ENCODE peak calls at places on chromosome 12, in seven cellular contexts. O is right atrium auricular region; J is CD8-positive, alpha-beta T cell; D is astrocyte of the spinal cord; Y is H9; G is psoas muscle; I is AG10803. Z is an unnamed sample.
A peak's percentile ranks its signal among the peaks of the same experiment; 100 is the strongest.

GRCh38 chr12:92701441-92701840 is 1.3 kb upstream of the PLEKHG7 start:
- DNase-seq in O (no peak), J (no peak), D (no peak), Y (no peak), G (no peak), I (no peak), Z (no peak)

GRCh38 chr12:56029666-56030293 is 8.9 kb downstream of the IKZF4 start:
- DNase-seq in O (no peak), J (peak; percentile 54), D (peak; percentile 59), Y (peak; percentile 48), G (no peak), I (peak; percentile 68), Z (peak; percentile 60)

GRCh38 chr12:31234053-31234835 is 91.7 kb downstream of the SINHCAF start:
- DNase-seq in O (no peak), J (no peak), D (no peak), Y (no peak), G (no peak), I (peak; percentile 11), Z (no peak)

GRCh38 chr12:28127455-28127854 is 62.8 kb upstream of the CCDC91 start:
- DNase-seq in O (no peak), J (no peak), D (no peak), Y (no peak), G (no peak), I (no peak), Z (no peak)

GRCh38 chr12:8033153-8034044 is 883 bp downstream of the FOXJ2 start:
- DNase-seq in O (no peak), J (peak; percentile 60), D (peak; percentile 35), Y (peak; percentile 85), G (peak; percentile 63), I (peak; percentile 45), Z (peak; percentile 77)

GRCh38 chr12:89206375-89206774 is 145.9 kb downstream of the DUSP6 start:
- DNase-seq in O (no peak), J (no peak), D (no peak), Y (no peak), G (no peak), I (no peak), Z (no peak)

GRCh38 chr12:51536159-51536558 is 54.9 kb upstream of the SCN8A start:
- DNase-seq in O (no peak), J (no peak), D (no peak), Y (no peak), G (no peak), I (no peak), Z (no peak)

GRCh38 chr12:94427520-94428381 is 31.9 kb downstream of the CEP83 start:
- DNase-seq in O (no peak), J (no peak), D (peak; percentile 89), Y (no peak), G (no peak), I (peak; percentile 87), Z (peak; percentile 89)

GRCh38 chr12:188910-189621 is 24.9 kb downstream of the SLC6A12 start:
- DNase-seq in O (no peak), J (no peak), D (peak; percentile 39), Y (peak; percentile 82), G (peak; percentile 59), I (peak; percentile 34), Z (peak; percentile 67)

GRCh38 chr12:132222096-132222807 is 78.0 kb downstream of the NOC4L start:
- DNase-seq in O (no peak), J (peak; percentile 75), D (no peak), Y (no peak), G (no peak), I (peak; percentile 66), Z (peak; percentile 95)

GRCh38 chr12:89686311-89686710 is 22.3 kb downstream of the ATP2B1 start:
- DNase-seq in O (no peak), J (no peak), D (no peak), Y (no peak), G (no peak), I (no peak), Z (no peak)

GRCh38 chr12:89067436-89067835 is 284.9 kb downstream of the DUSP6 start:
- DNase-seq in O (no peak), J (no peak), D (peak; percentile 79), Y (no peak), G (no peak), I (peak; percentile 88), Z (no peak)

GRCh38 chr12:109288571-109288970 is 20.5 kb downstream of the FOXN4 start:
- DNase-seq in O (no peak), J (no peak), D (no peak), Y (no peak), G (no peak), I (no peak), Z (no peak)

DNA sequence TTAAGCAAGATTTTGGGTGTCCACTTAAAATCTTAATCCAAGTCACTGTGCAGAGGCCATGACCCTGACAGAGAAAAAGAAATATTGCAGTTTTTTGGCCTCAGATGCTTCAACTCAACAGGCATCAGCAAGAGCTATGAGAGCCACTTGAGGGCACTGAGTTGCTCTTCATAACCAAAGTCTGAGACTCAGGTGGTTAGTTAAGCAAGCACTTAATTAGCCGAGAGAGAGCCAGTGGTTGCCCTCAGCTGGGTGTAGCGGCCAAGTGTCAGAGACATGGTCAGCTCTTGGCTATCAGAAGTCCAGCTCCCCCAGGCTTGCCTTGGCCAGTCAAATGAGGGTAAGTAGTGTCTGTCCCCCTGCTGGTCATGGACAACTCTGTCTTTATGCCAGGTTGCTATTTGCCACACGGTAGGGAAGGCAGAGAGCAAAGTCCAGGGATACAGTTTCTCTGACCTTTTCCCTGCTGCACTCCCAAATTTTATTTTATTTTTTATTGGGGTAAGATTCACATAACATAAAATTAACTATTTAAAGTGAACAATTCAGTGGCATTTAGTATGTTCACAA is 9.0 kb upstream of the KRT71 start:
- DNase-seq in O (no peak), J (no peak), D (no peak), Y (peak; percentile 53), G (no peak), I (no peak), Z (peak; percentile 48)
- TF ChIP-seq CTCF in O (no peak), J (no peak), D (peak; percentile 22), Y (peak; percentile 56), G (no peak), I (peak; percentile 44), Z (peak; percentile 45)

GRCh38 chr12:12714276-12715001 is 2.7 kb upstream of the CDKN1B start:
- DNase-seq in O (no peak), J (peak; percentile 82), D (peak; percentile 38), Y (peak; percentile 59), G (no peak), I (no peak), Z (peak; percentile 82)
- TF ChIP-seq CTCF in O (peak; percentile 24), J (no peak), D (peak; percentile 52), Y (peak; percentile 52), G (peak; percentile 21), I (peak; percentile 46), Z (no peak)

DNA sequence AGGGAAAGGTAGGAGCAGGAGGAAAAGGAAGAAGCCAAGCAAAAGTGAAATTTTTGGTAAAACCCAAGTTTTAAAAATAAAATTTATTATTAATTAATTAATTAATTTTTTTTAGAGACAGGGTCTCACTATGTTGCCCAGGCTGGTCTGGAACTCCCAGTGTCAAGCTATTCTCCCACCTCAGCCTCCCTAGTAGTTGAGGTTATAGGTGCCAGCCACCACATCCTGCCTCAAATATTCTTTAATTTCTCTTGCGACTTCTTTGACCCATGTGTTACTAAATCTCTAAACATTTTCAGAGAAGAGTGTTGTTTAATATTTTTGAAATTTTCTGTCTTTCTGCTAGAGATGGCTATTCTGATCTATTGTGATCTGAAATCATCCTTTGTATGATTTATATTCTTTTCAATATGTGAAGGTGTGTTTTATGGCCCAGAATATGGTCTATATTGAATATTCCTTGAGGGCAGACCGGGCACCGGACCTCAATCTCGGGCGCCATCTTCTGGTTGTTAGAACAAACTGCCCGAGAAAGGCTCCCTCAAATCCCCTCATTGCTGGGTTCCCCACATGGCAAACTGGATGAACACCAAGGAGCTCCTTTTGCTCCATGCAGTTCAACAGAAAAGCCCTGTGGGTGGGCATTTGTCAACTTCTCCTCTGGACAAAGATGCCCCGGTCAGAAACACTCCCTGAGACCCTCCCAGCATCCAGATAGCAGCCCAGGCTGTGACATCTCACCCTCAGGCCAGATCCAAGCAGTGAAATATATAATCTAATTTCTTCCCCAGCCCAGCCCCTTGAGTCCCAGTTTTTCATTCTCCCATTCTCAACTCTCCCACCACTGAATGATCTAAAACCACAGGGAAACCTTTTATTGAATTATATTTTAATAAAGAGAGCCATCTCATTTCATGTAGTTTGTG is 110.5 kb downstream of the ASCL4 start:
- DNase-seq in O (peak; percentile 61), J (no peak), D (peak; percentile 45), Y (peak; percentile 76), G (peak; percentile 31), I (peak; percentile 51), Z (peak; percentile 62)
- TF ChIP-seq CTCF in O (peak; percentile 31), J (peak; percentile 52), D (peak; percentile 77), Y (peak; percentile 90), G (peak; percentile 47), I (peak; percentile 83), Z (peak; percentile 72)

GRCh38 chr12:70732287-70732686 is 95.1 kb upstream of the PTPRB start:
- DNase-seq in O (no peak), J (no peak), D (no peak), Y (no peak), G (no peak), I (no peak), Z (no peak)

GRCh38 chr12:70736775-70737174 is 99.5 kb upstream of the PTPRB start:
- DNase-seq in O (no peak), J (no peak), D (no peak), Y (no peak), G (no peak), I (no peak), Z (no peak)

GRCh38 chr12:70730675-70731180 is 93.5 kb upstream of the PTPRB start:
- DNase-seq in O (no peak), J (no peak), D (no peak), Y (no peak), G (no peak), I (no peak), Z (no peak)

DNA sequence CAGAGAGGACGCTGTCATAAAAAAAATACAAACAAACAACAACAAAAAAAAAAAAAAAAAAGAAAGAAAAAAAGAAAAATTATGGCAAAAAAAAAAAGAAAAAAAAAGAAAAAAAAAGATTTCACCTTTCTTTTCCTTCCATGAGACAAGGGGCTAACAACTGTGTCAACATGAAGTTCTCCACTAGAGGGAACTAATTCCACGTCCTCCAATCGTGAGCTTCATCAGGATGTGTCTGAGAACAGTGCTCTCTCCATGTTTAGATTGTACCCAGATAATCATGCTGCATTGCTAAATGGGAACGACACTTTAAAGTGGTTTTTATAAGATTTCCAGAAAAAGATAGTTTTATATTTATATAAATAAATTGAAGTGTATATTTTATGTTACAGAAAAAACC is 96.2 kb upstream of the PTPRB start:
- DNase-seq in O (no peak), J (no peak), D (peak; percentile 73), Y (no peak), G (no peak), I (peak; percentile 71), Z (no peak)
- TF ChIP-seq CTCF in O (peak; percentile 29), J (peak; percentile 31), D (peak; percentile 76), Y (peak; percentile 82), G (peak; percentile 64), I (peak; percentile 88), Z (peak; percentile 58)

Z was measured in thyroid gland.